ENCODE peak calls at places on chromosomes 2 and 18, in seven cellular contexts. P, A, R, Y, X, C and J are unnamed samples.
A peak's percentile ranks its signal among the peaks of the same experiment; 100 is the strongest.

GRCh38 chr18:7038330-7038846 is 79.2 kb downstream of the LAMA1 start:
- DNase-seq in P (peak; percentile 77), A (peak; percentile 100), R (peak; percentile 92), Y (peak; percentile 97), X (no peak), C (peak; percentile 73), J (peak; percentile 76)

GRCh38 chr2:127651987-127652550 is 6.1 kb downstream of the GPR17 start:
- DNase-seq in P (no peak), A (no peak), R (no peak), Y (no peak), X (no peak), C (no peak), J (no peak)

GRCh38 chr2:149420053-149420963 is 89.9 kb downstream of the LYPD6 start:
- DNase-seq in P (no peak), A (no peak), R (no peak), Y (no peak), X (no peak), C (no peak), J (no peak)

GRCh38 chr2:95026471-95027368 is 1.2 kb downstream of the MAL start:
- DNase-seq in P (no peak), A (no peak), R (peak; percentile 64), Y (no peak), X (no peak), C (peak; percentile 10), J (no peak)

GRCh38 chr18:65422544-65423136 is 328.2 kb upstream of the CDH7 start:
- DNase-seq in P (no peak), A (no peak), R (no peak), Y (no peak), X (no peak), C (no peak), J (no peak)

GRCh38 chr2:239312741-239313246 is 88.0 kb downstream of the HDAC4 start:
- DNase-seq in P (no peak), A (peak; percentile 53), R (no peak), Y (no peak), X (no peak), C (no peak), J (no peak)

GRCh38 chr2:206158563-206159345 is 490 bp downstream of the NDUFS1 start:
- DNase-seq in P (peak; percentile 16), A (peak; percentile 66), R (peak; percentile 32), Y (peak; percentile 42), X (no peak), C (peak; percentile 27), J (peak; percentile 57)

GRCh38 chr2:203532957-203533695 is 2.0 kb downstream of the RAPH1 start:
- DNase-seq in P (peak; percentile 19), A (peak; percentile 83), R (peak; percentile 79), Y (peak; percentile 65), X (no peak), C (peak; percentile 2), J (peak; percentile 52)

GRCh38 chr2:44237221-44237620 is 38.1 kb upstream of the SLC3A1 start:
- DNase-seq in P (no peak), A (no peak), R (no peak), Y (no peak), X (peak; percentile 26), C (no peak), J (no peak)

GRCh38 chr2:190836767-190837166 is 43.9 kb upstream of the GLS start:
- DNase-seq in P (no peak), A (no peak), R (no peak), Y (no peak), X (no peak), C (no peak), J (no peak)

GRCh38 chr2:167147254-167147941 is 259.1 kb downstream of the XIRP2 start:
- DNase-seq in P (no peak), A (no peak), R (no peak), Y (no peak), X (no peak), C (no peak), J (no peak)

GRCh38 chr2:207251022-207251421 is 85.3 kb upstream of the KLF7 start:
- DNase-seq in P (no peak), A (peak; percentile 19), R (no peak), Y (no peak), X (no peak), C (no peak), J (no peak)

DNA sequence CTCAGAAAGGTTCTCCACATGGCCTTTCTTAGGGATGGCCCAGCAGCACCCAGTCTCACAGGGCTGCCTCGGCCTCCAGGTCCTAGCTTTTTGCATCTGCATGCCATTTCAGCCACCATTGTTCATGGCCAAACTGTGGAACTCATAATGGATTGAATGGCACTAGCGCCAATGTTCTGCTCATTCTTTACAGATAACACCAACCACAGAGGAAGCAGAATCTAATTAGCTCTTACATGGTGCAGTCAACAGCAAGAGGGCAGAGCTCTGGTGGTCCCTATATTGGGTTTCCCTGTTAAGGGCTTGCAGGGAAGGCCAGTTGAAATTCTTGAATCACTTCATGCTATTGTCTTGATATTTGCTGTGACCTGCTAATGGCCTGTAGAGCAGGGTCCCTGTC is 45.6 kb downstream of the ARL4C start:
- DNase-seq in P (no peak), A (no peak), R (no peak), Y (peak; percentile 61), X (no peak), C (no peak), J (no peak)
- TF ChIP-seq EZH2 in P (no peak), A (no peak), R (no peak), Y (no peak), X (no peak), C (no peak), J (no peak)

DNA sequence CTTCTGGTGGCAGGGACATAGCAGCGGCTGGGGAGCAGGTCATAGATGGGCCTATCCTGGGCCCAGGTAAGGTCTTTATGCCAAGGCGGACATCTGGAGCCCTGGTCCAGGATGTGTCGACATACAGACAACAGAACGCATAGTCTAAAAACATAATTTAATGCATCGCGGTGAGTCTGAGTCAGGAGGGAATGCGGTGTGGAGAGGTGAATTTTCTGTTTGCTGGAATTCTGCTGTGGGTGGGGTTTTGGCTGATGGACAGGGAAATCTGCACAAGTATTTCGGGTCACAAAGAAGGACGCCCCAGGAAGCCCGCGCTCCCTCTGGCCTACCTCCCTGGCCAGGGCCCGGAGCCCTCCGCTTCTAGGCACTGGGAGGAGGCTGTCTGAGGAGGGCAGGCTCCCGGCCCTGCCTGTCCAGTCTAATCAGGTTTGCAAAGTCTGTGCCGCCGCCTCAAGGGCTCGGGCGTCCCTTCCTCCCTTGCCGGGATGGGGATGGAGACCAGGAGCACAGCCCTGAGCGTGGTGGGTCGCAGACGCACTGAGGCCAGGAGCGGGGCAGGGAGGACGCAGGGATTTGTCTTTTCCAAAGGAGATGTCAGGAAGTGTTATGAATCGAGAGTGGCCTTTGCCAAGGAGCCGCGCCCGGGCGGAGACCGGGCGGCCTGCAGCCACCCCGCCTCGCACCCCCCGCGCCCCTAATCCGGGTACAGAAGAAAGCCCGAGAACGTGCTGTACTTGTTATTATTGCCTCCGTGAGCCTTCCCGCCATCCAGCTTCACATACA is 2.3 kb downstream of the C1QL2 start:
- DNase-seq in P (no peak), A (peak; percentile 11), R (peak; percentile 72), Y (no peak), X (no peak), C (no peak), J (peak; percentile 75)
- TF ChIP-seq EZH2 in P (no peak), A (peak; percentile 21), R (no peak), Y (no peak), X (no peak), C (no peak), J (peak; percentile 19)

DNA sequence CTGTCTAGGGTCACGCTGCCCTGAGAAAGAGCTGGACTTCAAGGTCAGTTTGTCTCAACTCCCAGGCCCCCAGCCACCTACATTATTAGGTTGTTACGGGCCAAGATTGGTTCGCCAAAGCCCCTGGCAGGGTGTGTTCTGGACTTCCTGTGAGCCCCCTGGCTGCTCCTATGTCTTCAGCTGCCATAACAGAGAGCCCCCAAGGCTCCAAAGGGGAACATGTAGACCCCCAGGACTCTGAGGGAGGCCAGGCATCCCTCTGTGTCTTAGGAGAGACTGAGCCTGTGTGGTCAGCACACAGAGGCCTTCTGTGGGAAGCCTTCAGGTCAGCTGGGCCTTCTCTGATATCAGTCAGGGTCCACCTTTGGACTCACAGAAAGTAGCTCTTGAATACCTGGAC is 58.3 kb downstream of the INHBB start:
- DNase-seq in P (no peak), A (no peak), R (no peak), Y (no peak), X (no peak), C (no peak), J (no peak)
- TF ChIP-seq EZH2 in P (no peak), A (no peak), R (no peak), Y (no peak), X (no peak), C (no peak), J (no peak)

DNA sequence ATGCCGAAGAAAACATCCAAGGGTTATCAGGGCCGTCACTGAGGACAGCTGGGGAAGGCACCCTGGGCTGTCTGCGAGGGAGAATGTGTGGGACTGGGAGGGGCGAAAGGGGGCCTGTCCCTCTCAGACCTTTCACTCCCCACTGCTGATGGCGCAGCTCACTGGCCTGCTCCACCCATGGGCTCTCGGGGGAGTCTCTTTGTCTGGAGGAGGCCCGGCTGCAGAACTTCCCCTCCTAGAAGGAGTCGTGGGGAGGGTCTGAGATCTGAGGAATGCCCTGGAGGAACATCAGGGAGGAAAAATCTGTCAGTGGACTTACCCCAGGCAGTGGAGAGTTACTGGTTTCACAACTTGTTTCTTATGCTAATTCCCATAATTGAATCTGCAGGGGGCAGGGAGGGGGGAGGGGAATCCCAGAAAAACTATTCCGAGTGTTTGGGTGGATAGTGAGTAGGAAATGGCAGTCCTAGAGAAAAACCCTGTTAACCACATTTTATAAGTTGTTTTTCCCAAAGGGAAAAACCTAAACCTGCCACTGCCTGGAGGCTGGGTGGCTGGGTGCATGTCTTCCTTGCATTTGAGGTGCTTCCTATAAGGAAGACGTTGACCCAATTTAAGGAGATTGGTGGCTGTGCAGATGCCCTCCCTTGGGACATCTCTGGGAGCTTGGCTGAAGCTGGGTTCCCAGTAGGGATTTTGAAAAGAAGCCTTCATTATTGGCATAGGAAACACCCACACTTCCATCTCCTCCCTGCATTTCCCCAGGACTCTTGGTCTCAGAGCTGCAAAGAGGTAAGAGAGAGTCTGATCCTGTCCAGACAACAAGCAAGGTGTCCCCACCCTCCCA is 11.7 kb upstream of the SEMA4C start:
- DNase-seq in P (no peak), A (no peak), R (peak; percentile 69), Y (no peak), X (no peak), C (peak; percentile 65), J (peak; percentile 55)
- TF ChIP-seq EZH2 in P (no peak), A (no peak), R (no peak), Y (no peak), X (no peak), C (no peak), J (no peak)

DNA sequence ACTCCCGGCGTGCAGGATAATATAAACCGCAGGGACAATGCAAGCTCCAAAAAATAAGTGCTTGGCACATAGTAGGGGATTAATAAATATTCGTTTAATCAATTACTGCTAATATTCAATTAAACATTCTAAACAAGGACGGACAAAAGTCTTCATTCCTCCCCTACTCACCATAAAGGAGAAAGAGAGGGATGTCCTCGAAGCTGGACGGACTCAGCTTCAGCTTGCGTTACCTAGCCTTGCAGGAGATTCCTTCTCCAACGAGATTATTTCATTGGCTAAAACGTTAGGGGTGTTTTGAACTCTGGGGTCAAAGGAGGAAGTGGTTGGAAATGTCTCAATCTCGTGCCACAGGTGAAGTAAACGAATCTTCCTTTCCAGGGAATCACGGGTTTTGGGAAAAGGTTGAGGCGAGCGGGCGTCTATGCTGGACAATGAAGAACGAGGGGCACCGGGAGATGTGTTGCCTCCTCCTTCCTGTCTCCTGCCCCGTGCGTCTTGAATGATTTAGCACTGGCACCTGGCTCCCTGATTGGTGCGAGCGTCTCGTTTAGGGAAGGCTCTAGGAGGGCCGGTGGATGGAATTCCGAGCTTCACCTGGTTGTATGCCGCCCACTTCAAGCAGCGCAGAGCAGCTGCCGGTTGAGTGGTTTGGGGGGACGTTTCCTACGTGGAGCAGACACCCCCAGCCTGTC is 2.0 kb upstream of the GAD1 start:
- DNase-seq in P (no peak), A (no peak), R (peak; percentile 83), Y (no peak), X (no peak), C (no peak), J (peak; percentile 43)
- TF ChIP-seq EZH2 in P (no peak), A (no peak), R (no peak), Y (peak; percentile 11), X (no peak), C (no peak), J (peak; percentile 3)